ENCODE peak calls at places on chromosomes 1 and 21, in nine cellular contexts. One of them, this sample, is unnamed. For H3K4me1 and H3K36me3, the result is how much of the 10 kb centered on the place peaks cover.

GRCh38 chr1:97204468-97204867 is 482.9 kb downstream of the PTBP2 start:
- DNase-seq in SK-N-SH: no peak
- DNase-seq in HepG2: no peak
- DNase-seq in ovary: no peak
- DNase-seq in stomach: no peak
- DNase-seq in suprapubic skin: no peak
- DNase-seq in H1: no peak
- DNase-seq in tibial nerve: no peak
- DNase-seq in sigmoid colon: no peak
- DNase-seq in this sample: no peak

GRCh38 chr1:16913616-16913865 is 8.2 kb upstream of the CROCC start:
- DNase-seq in tibial nerve: no peak
- DNase-seq in HepG2: no peak
- DNase-seq in ovary: no peak
- DNase-seq in H1: no peak
- DNase-seq in SK-N-SH: no peak
- DNase-seq in sigmoid colon: no peak
- DNase-seq in suprapubic skin: no peak
- DNase-seq in stomach: no peak
- DNase-seq in this sample: no peak

GRCh38 chr1:84348240-84348555 is 46.7 kb downstream of the SAMD13 start:
- DNase-seq in stomach: no peak
- DNase-seq in HepG2: no peak
- DNase-seq in SK-N-SH: no peak
- DNase-seq in H1: no peak
- DNase-seq in ovary: no peak
- DNase-seq in suprapubic skin: no peak
- DNase-seq in tibial nerve: no peak
- DNase-seq in sigmoid colon: no peak
- DNase-seq in this sample: no peak

GRCh38 chr1:200905411-200906052 is 10.8 kb downstream of the INAVA start:
- DNase-seq in HepG2: peak
- DNase-seq in suprapubic skin: no peak
- DNase-seq in H1: no peak
- DNase-seq in tibial nerve: no peak
- DNase-seq in stomach: no peak
- DNase-seq in sigmoid colon: no peak
- DNase-seq in SK-N-SH: no peak
- DNase-seq in ovary: no peak
- DNase-seq in this sample: no peak

GRCh38 chr21:23016617-23017016 is 2018.4 kb downstream of the NCAM2 start:
- DNase-seq in SK-N-SH: peak
- DNase-seq in HepG2: no peak
- DNase-seq in tibial nerve: no peak
- DNase-seq in suprapubic skin: no peak
- DNase-seq in ovary: no peak
- DNase-seq in sigmoid colon: no peak
- DNase-seq in H1: no peak
- DNase-seq in stomach: no peak
- DNase-seq in this sample: no peak

GRCh38 chr1:30745156-30745833 is 12.3 kb downstream of the LAPTM5 start:
- DNase-seq in stomach: no peak
- DNase-seq in suprapubic skin: no peak
- DNase-seq in ovary: no peak
- DNase-seq in SK-N-SH: no peak
- DNase-seq in tibial nerve: no peak
- DNase-seq in H1: no peak
- DNase-seq in HepG2: peak
- DNase-seq in sigmoid colon: no peak
- DNase-seq in this sample: no peak

GRCh38 chr21:18986197-18986596 is 582.6 kb upstream of the TMPRSS15 start:
- DNase-seq in ovary: no peak
- DNase-seq in tibial nerve: no peak
- DNase-seq in sigmoid colon: peak
- DNase-seq in stomach: no peak
- DNase-seq in SK-N-SH: no peak
- DNase-seq in HepG2: no peak
- DNase-seq in H1: no peak
- DNase-seq in suprapubic skin: no peak
- DNase-seq in this sample: no peak

GRCh38 chr1:221567859-221568507 is 173.9 kb downstream of the DUSP10 start:
- DNase-seq in sigmoid colon: no peak
- DNase-seq in HepG2: no peak
- DNase-seq in suprapubic skin: no peak
- DNase-seq in SK-N-SH: no peak
- DNase-seq in ovary: no peak
- DNase-seq in stomach: no peak
- DNase-seq in H1: no peak
- DNase-seq in tibial nerve: no peak
- DNase-seq in this sample: no peak

GRCh38 chr1:23122023-23122738 is 46.5 kb downstream of the LUZP1 start:
- DNase-seq in ovary: peak
- DNase-seq in stomach: no peak
- DNase-seq in tibial nerve: no peak
- DNase-seq in SK-N-SH: no peak
- DNase-seq in suprapubic skin: no peak
- DNase-seq in H1: no peak
- DNase-seq in HepG2: no peak
- DNase-seq in sigmoid colon: no peak
- DNase-seq in this sample: peak

GRCh38 chr21:38282921-38283320 is 26.1 kb downstream of the KCNJ15 start:
- DNase-seq in HepG2: no peak
- DNase-seq in suprapubic skin: no peak
- DNase-seq in stomach: no peak
- DNase-seq in SK-N-SH: no peak
- DNase-seq in tibial nerve: no peak
- DNase-seq in sigmoid colon: no peak
- DNase-seq in H1: no peak
- DNase-seq in ovary: no peak
- DNase-seq in this sample: no peak
- TF ChIP-seq EP300 in HepG2: no peak
- TF ChIP-seq EP300 in suprapubic skin: no peak
- TF ChIP-seq EP300 in stomach: no peak
- TF ChIP-seq EP300 in SK-N-SH: no peak
- TF ChIP-seq EP300 in tibial nerve: peak
- TF ChIP-seq EP300 in sigmoid colon: no peak
- TF ChIP-seq EP300 in H1: no peak
- TF ChIP-seq EP300 in ovary: no peak
- TF ChIP-seq EP300 in this sample: no peak

GRCh38 chr1:21622466-21623315 is 46.5 kb downstream of the RAP1GAP start:
- DNase-seq in HepG2: no peak
- DNase-seq in stomach: peak
- DNase-seq in H1: peak
- DNase-seq in sigmoid colon: no peak
- DNase-seq in tibial nerve: no peak
- DNase-seq in suprapubic skin: no peak
- DNase-seq in SK-N-SH: peak
- DNase-seq in ovary: peak
- DNase-seq in this sample: peak

GRCh38 chr1:21620461-21620860 is 48.7 kb downstream of the RAP1GAP start:
- DNase-seq in tibial nerve: no peak
- DNase-seq in stomach: peak
- DNase-seq in sigmoid colon: no peak
- DNase-seq in ovary: no peak
- DNase-seq in suprapubic skin: no peak
- DNase-seq in HepG2: no peak
- DNase-seq in SK-N-SH: peak
- DNase-seq in H1: no peak
- DNase-seq in this sample: no peak

GRCh38 chr1:21620011-21620410 is 49.1 kb downstream of the RAP1GAP start:
- DNase-seq in suprapubic skin: no peak
- DNase-seq in sigmoid colon: no peak
- DNase-seq in SK-N-SH: no peak
- DNase-seq in tibial nerve: no peak
- DNase-seq in H1: no peak
- DNase-seq in ovary: peak
- DNase-seq in HepG2: no peak
- DNase-seq in stomach: no peak
- DNase-seq in this sample: no peak

GRCh38 chr1:21621761-21622436 is 47.3 kb downstream of the RAP1GAP start:
- DNase-seq in ovary: no peak
- DNase-seq in sigmoid colon: no peak
- DNase-seq in SK-N-SH: no peak
- DNase-seq in HepG2: no peak
- DNase-seq in stomach: no peak
- DNase-seq in tibial nerve: no peak
- DNase-seq in suprapubic skin: no peak
- DNase-seq in H1: no peak
- DNase-seq in this sample: no peak

DNA sequence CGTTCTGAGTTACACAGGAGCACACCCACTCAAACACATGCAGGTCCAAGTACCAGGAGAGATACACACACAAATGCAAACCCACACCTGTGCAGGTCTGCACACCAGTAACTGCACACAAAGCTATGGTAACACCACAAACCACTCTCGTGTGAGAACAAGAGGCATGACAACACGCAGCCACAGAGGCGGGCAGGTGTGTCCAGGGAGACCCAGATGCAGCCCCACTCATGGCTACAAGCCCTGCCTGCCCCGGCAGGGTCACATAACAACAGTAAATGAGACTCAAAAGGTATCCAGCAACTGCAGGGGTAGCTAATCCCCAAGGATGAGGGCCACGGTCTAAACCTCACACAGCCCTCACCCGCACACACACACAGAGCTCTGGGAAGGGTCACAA is 48.1 kb downstream of the RAP1GAP start:
- DNase-seq in stomach: no peak
- DNase-seq in SK-N-SH: no peak
- DNase-seq in sigmoid colon: no peak
- DNase-seq in suprapubic skin: no peak
- DNase-seq in tibial nerve: no peak
- DNase-seq in HepG2: no peak
- DNase-seq in H1: no peak
- DNase-seq in ovary: no peak
- DNase-seq in this sample: no peak
- H3K4me1 ChIP-seq in stomach: half or more
- H3K4me1 ChIP-seq in SK-N-SH: half or more
- H3K4me1 ChIP-seq in sigmoid colon: under half
- H3K4me1 ChIP-seq in suprapubic skin: under half
- H3K4me1 ChIP-seq in tibial nerve: under half
- H3K4me1 ChIP-seq in HepG2: under half
- H3K4me1 ChIP-seq in H1: under half
- H3K4me1 ChIP-seq in ovary: under half
- H3K4me1 ChIP-seq in this sample: under half

GRCh38 chr1:147077081-147077480 is 95.2 kb downstream of the PRKAB2 start:
- DNase-seq in HepG2: no peak
- DNase-seq in suprapubic skin: no peak
- DNase-seq in tibial nerve: no peak
- DNase-seq in SK-N-SH: no peak
- DNase-seq in ovary: no peak
- DNase-seq in sigmoid colon: no peak
- DNase-seq in stomach: no peak
- DNase-seq in H1: no peak
- DNase-seq in this sample: no peak
- H3K36me3 ChIP-seq in HepG2: under half
- H3K36me3 ChIP-seq in suprapubic skin: under half
- H3K36me3 ChIP-seq in tibial nerve: under half
- H3K36me3 ChIP-seq in SK-N-SH: under half
- H3K36me3 ChIP-seq in ovary: under half
- H3K36me3 ChIP-seq in sigmoid colon: under half
- H3K36me3 ChIP-seq in stomach: under half
- H3K36me3 ChIP-seq in H1: under half
- H3K36me3 ChIP-seq in this sample: under half

GRCh38 chr1:41496080-41497055 is 11.9 kb upstream of the EDN2 start:
- DNase-seq in tibial nerve: peak
- DNase-seq in H1: peak
- DNase-seq in HepG2: peak
- DNase-seq in SK-N-SH: no peak
- DNase-seq in stomach: peak
- DNase-seq in suprapubic skin: peak
- DNase-seq in ovary: peak
- DNase-seq in sigmoid colon: peak
- DNase-seq in this sample: peak
- TF ChIP-seq EP300 in tibial nerve: peak
- TF ChIP-seq EP300 in H1: peak
- TF ChIP-seq EP300 in HepG2: no peak
- TF ChIP-seq EP300 in SK-N-SH: no peak
- TF ChIP-seq EP300 in stomach: peak
- TF ChIP-seq EP300 in suprapubic skin: peak
- TF ChIP-seq EP300 in ovary: peak
- TF ChIP-seq EP300 in sigmoid colon: peak
- TF ChIP-seq EP300 in this sample: peak

GRCh38 chr1:27536767-27537166 is 46.8 kb upstream of the WASF2 start:
- DNase-seq in ovary: peak
- DNase-seq in SK-N-SH: peak
- DNase-seq in H1: peak
- DNase-seq in tibial nerve: no peak
- DNase-seq in stomach: no peak
- DNase-seq in sigmoid colon: peak
- DNase-seq in HepG2: no peak
- DNase-seq in suprapubic skin: no peak
- DNase-seq in this sample: peak
- H3K4me1 ChIP-seq in ovary: under half
- H3K4me1 ChIP-seq in SK-N-SH: under half
- H3K4me1 ChIP-seq in H1: under half
- H3K4me1 ChIP-seq in tibial nerve: under half
- H3K4me1 ChIP-seq in stomach: half or more
- H3K4me1 ChIP-seq in sigmoid colon: half or more
- H3K4me1 ChIP-seq in HepG2: under half
- H3K4me1 ChIP-seq in suprapubic skin: half or more
- H3K4me1 ChIP-seq in this sample: under half

GRCh38 chr1:104785575-104786187 is 1036.0 kb downstream of the AMY1C start:
- DNase-seq in SK-N-SH: no peak
- DNase-seq in HepG2: no peak
- DNase-seq in suprapubic skin: no peak
- DNase-seq in sigmoid colon: no peak
- DNase-seq in tibial nerve: no peak
- DNase-seq in stomach: no peak
- DNase-seq in ovary: no peak
- DNase-seq in H1: no peak
- DNase-seq in this sample: no peak
- H3K36me3 ChIP-seq in SK-N-SH: under half
- H3K36me3 ChIP-seq in HepG2: under half
- H3K36me3 ChIP-seq in suprapubic skin: under half
- H3K36me3 ChIP-seq in sigmoid colon: under half
- H3K36me3 ChIP-seq in tibial nerve: under half
- H3K36me3 ChIP-seq in stomach: under half
- H3K36me3 ChIP-seq in ovary: under half
- H3K36me3 ChIP-seq in H1: under half
- H3K36me3 ChIP-seq in this sample: under half

DNA sequence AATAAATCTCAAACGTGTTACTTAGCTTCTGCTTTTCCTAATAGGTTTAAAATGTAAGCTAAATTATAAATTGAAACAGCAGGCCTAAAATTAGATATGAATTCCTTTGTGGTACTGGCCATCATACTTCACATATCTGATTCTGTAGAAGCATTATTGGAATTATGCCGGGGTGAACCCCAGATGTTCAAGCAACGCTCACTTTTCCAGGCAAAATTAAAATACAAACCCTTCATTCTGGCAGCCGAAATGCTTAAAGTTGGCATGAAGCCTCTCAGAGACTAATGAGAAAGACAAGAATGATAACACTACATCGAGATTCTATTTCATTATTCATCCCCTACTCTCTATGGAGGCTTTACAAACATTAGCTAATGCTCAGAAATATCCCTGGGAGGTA is 1352.7 kb upstream of the ADGRL2 start:
- DNase-seq in suprapubic skin: no peak
- DNase-seq in H1: no peak
- DNase-seq in HepG2: no peak
- DNase-seq in SK-N-SH: no peak
- DNase-seq in ovary: no peak
- DNase-seq in stomach: no peak
- DNase-seq in tibial nerve: no peak
- DNase-seq in sigmoid colon: no peak
- DNase-seq in this sample: no peak
- TF ChIP-seq EP300 in suprapubic skin: no peak
- TF ChIP-seq EP300 in H1: no peak
- TF ChIP-seq EP300 in HepG2: no peak
- TF ChIP-seq EP300 in SK-N-SH: no peak
- TF ChIP-seq EP300 in ovary: no peak
- TF ChIP-seq EP300 in stomach: no peak
- TF ChIP-seq EP300 in tibial nerve: no peak
- TF ChIP-seq EP300 in sigmoid colon: no peak
- TF ChIP-seq EP300 in this sample: no peak

This sample was measured in transverse colon.